ENCODE peak calls at places on chromosomes 3 and 15, in five cellular contexts. U is astrocyte, D is AG10803, X is kidney, O is ascending aorta. B is an unnamed sample.

GRCh38 chr15:76866716-76867321 is 38.3 kb downstream of the SCAPER start:
- DNase-seq in U (peak; percentile 18), D (peak; percentile 45), X (no peak), O (no peak), B (peak; percentile 50)

GRCh38 chr3:59573911-59574310 is 524.1 kb upstream of the CFAP20DC start:
- DNase-seq in U (peak; percentile 82), D (peak; percentile 94), X (no peak), O (no peak), B (peak; percentile 69)

GRCh38 chr3:138434875-138435772 is 708 bp downstream of the ESYT3 start:
- DNase-seq in U (no peak), D (no peak), X (no peak), O (no peak), B (no peak)

GRCh38 chr15:32643907-32644445 is 2.5 kb downstream of the SCG5 start:
- DNase-seq in U (no peak), D (peak; percentile 36), X (no peak), O (no peak), B (no peak)

GRCh38 chr3:12508316-12508715 is 24.0 kb downstream of the TSEN2 start:
- DNase-seq in U (peak; percentile 98), D (peak; percentile 98), X (no peak), O (peak; percentile 19), B (peak; percentile 99)

GRCh38 chr15:27017168-27017809 is 46.3 kb downstream of the GABRG3 start:
- DNase-seq in U (peak; percentile 64), D (peak; percentile 77), X (no peak), O (no peak), B (peak; percentile 16)

GRCh38 chr3:39097716-39098472 is 9.5 kb downstream of the GORASP1 start:
- DNase-seq in U (no peak), D (peak; percentile 23), X (no peak), O (no peak), B (no peak)

GRCh38 chr3:69250014-69250413 is 127.6 kb upstream of the LMOD3 start:
- DNase-seq in U (peak; percentile 52), D (peak; percentile 26), X (no peak), O (no peak), B (peak; percentile 69)

GRCh38 chr3:70943886-70944285 is 631.4 kb upstream of the MDFIC2 start:
- DNase-seq in U (peak; percentile 41), D (peak; percentile 37), X (no peak), O (no peak), B (no peak)

GRCh38 chr3:101084404-101084803 is 91.2 kb upstream of the ABI3BP start:
- DNase-seq in U (peak; percentile 34), D (peak; percentile 30), X (no peak), O (no peak), B (no peak)

GRCh38 chr3:177514341-177515193 is 317.3 kb upstream of the TBL1XR1 start:
- DNase-seq in U (no peak), D (peak; percentile 40), X (no peak), O (no peak), B (no peak)

GRCh38 chr15:65532738-65533051 is 2.4 kb downstream of the HACD3 start:
- DNase-seq in U (peak; percentile 52), D (peak; percentile 40), X (no peak), O (no peak), B (peak; percentile 92)

GRCh38 chr3:153051427-153052095 is 110.5 kb upstream of the RAP2B start:
- DNase-seq in U (peak; percentile 92), D (peak; percentile 70), X (no peak), O (no peak), B (peak; percentile 75)

GRCh38 chr3:156449712-156450574 is 105.0 kb downstream of the SSR3 start:
- DNase-seq in U (peak; percentile 17), D (peak; percentile 45), X (no peak), O (no peak), B (peak; percentile 40)

GRCh38 chr15:38588672-38589071 is 24.1 kb upstream of the RASGRP1 start:
- DNase-seq in U (peak; percentile 27), D (no peak), X (no peak), O (no peak), B (no peak)

GRCh38 chr3:16548721-16549120 is 35.2 kb upstream of the RFTN1 start:
- DNase-seq in U (peak; percentile 83), D (peak; percentile 79), X (no peak), O (no peak), B (peak; percentile 23)

GRCh38 chr3:122078235-122078935 is 23.2 kb downstream of the CD86 start:
- DNase-seq in U (no peak), D (no peak), X (no peak), O (no peak), B (no peak)

GRCh38 chr3:3196148-3196861 is 16.8 kb upstream of the CRBN start:
- DNase-seq in U (no peak), D (no peak), X (no peak), O (no peak), B (peak; percentile 3)

GRCh38 chr15:66071160-66071559 is 182.4 kb downstream of the MEGF11 start:
- DNase-seq in U (no peak), D (no peak), X (peak; percentile 22), O (no peak), B (no peak)

GRCh38 chr3:126983653-126984390 is 907 bp downstream of the PLXNA1 start:
- DNase-seq in U (no peak), D (no peak), X (no peak), O (no peak), B (peak; percentile 55)

GRCh38 chr3:64221564-64222257 is 3.6 kb downstream of the PRICKLE2 start:
- DNase-seq in U (no peak), D (no peak), X (no peak), O (no peak), B (no peak)
- TF ChIP-seq CTCF in U (peak; percentile 15), D (no peak), X (no peak), O (no peak), B (peak; percentile 14)

GRCh38 chr15:74791007-74791406 is 9.1 kb downstream of the CSK start:
- DNase-seq in U (no peak), D (no peak), X (no peak), O (no peak), B (no peak)
- H3K4me3 ChIP-seq in U (no peak overlapping the region), D (no peak overlapping the region), X (no peak overlapping the region), O (no peak overlapping the region), B (no peak overlapping the region)

DNA sequence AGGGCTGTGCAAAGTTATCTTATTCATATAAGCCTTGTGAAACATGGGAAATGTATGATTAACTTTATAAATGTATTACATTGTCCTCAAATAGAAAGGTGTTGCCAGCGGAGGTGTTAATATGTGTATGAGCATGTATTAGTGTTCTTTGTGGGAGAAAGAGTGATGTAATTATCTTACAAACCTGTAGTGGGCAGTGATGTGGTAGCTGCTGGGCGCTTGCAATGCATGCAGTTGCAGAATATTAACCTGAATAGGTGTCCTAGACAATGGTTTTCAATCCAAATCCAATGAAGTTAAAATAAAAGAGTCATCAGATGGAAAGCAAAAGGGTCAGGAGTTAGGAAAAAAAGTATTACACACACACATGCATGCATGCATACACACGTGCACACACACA is 881.3 kb upstream of the CADM2 start:
- DNase-seq in U (no peak), D (no peak), X (no peak), O (no peak), B (no peak)
- TF ChIP-seq CTCF in U (peak; percentile 38), D (no peak), X (no peak), O (no peak), B (no peak)

DNA sequence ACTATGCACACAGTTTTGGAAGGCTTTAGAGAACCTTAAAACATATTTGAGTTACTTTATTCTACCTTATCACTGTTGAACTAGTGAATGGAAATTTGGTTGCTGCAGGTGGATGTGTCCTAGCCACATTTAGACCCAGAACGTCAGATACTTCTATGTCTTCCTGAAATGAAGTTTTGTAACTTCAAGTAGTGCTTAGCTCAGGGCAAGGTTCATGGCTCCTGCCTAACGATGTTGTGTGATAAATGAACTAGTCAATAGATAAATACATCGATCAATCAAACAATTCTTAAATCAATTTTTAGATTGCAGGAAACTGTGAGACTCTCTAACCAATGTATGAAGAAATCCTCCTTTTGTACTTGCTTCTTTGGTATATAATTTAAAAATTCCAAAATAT is 37.2 kb upstream of the TM4SF4 start:
- DNase-seq in U (no peak), D (no peak), X (no peak), O (no peak), B (no peak)
- H3K4me3 ChIP-seq in U (no peak overlapping the region), D (no peak overlapping the region), X (no peak overlapping the region), O (no peak overlapping the region), B (no peak overlapping the region)

GRCh38 chr3:192824313-192824712 is 93.3 kb downstream of the MB21D2 start:
- DNase-seq in U (no peak), D (no peak), X (no peak), O (no peak), B (no peak)

GRCh38 chr3:192827208-192827607 is 90.4 kb downstream of the MB21D2 start:
- DNase-seq in U (peak; percentile 56), D (peak; percentile 39), X (no peak), O (no peak), B (no peak)

GRCh38 chr3:192825191-192825590 is 92.5 kb downstream of the MB21D2 start:
- DNase-seq in U (peak; percentile 61), D (peak; percentile 58), X (no peak), O (no peak), B (no peak)

GRCh38 chr3:192827863-192828594 is 89.6 kb downstream of the MB21D2 start:
- DNase-seq in U (no peak), D (no peak), X (no peak), O (no peak), B (no peak)

DNA sequence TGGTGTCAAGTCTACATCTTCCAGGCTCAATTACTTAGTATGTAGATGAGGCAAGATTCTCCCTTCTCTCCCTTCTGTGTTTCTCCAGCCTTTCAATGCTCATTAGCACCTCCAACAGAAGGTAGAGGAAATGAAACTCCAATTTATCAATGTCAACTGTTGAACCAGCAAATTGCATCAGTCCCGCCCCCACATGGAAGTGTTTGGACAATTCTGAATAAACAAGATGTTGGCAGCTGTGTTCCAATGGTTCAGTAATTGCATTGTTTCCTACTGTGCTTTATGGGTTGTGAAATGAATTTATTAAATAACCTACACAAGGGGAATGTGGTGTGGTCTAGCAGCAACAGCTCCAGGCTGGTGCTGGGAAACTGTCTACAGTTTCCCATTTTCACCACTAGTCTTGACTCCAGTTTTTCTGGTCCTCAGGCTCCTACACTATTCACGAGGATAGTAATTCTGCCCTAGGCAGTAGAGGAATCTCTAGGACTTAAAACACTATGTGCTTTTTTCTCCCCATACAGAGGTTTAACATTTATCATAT is 91.9 kb downstream of the MB21D2 start:
- DNase-seq in U (peak; percentile 59), D (peak; percentile 70), X (no peak), O (no peak), B (no peak)
- TF ChIP-seq CTCF in U (no peak), D (peak; percentile 33), X (no peak), O (no peak), B (no peak)

GRCh38 chr3:150114873-150115570 is 144.3 kb upstream of the PFN2 start:
- DNase-seq in U (peak; percentile 66), D (peak; percentile 32), X (no peak), O (no peak), B (no peak)

GRCh38 chr3:150117076-150117475 is 146.4 kb upstream of the PFN2 start:
- DNase-seq in U (peak; percentile 23), D (peak; percentile 50), X (no peak), O (no peak), B (no peak)

GRCh38 chr3:150124142-150124541 is 153.4 kb upstream of the PFN2 start:
- DNase-seq in U (no peak), D (no peak), X (no peak), O (no peak), B (no peak)

GRCh38 chr3:150114273-150114672 is 143.6 kb upstream of the PFN2 start:
- DNase-seq in U (no peak), D (no peak), X (no peak), O (no peak), B (no peak)

GRCh38 chr3:150118219-150118618 is 147.5 kb upstream of the PFN2 start:
- DNase-seq in U (no peak), D (no peak), X (no peak), O (no peak), B (no peak)
- H3K4me3 ChIP-seq in U (no peak overlapping the region), D (no peak overlapping the region), X (no peak overlapping the region), O (no peak overlapping the region), B (no peak overlapping the region)

B was measured in fibroblast of villous mesenchyme.